ENCODE peak calls at places on chromosomes 1 and 21, in six cellular contexts. U, L, B, Y, J and C are unnamed samples.

GRCh38 chr1:84271452-84272273 is 29.8 kb upstream of the SAMD13 start:
- DNase-seq in U (no peak), J (no peak), Y (peak), L (no peak), B (no peak), C (no peak)

GRCh38 chr21:42237577-42237976 is 18.6 kb downstream of the ABCG1 start:
- DNase-seq in U (peak), J (no peak), L (no peak), B (peak), Y (no peak), C (no peak)

GRCh38 chr1:52423771-52424170 is 19.4 kb downstream of the PRPF38A start:
- DNase-seq in Y (no peak), U (peak), L (no peak), J (no peak), B (peak), C (no peak)

GRCh38 chr21:34844033-34844923 is 175.5 kb downstream of the CLIC6 start:
- DNase-seq in B (no peak), Y (peak), U (no peak), J (no peak), L (peak), C (peak)

GRCh38 chr1:34002810-34003209 is 138.9 kb downstream of the HMGB4 start:
- DNase-seq in B (no peak), L (no peak), J (no peak), Y (no peak), U (no peak), C (no peak)

GRCh38 chr1:85628791-85629531 is 48.4 kb downstream of the CCN1 start:
- DNase-seq in J (no peak), Y (no peak), U (no peak), L (no peak), B (no peak), C (no peak)

GRCh38 chr1:97277891-97278662 is 556.5 kb downstream of the PTBP2 start:
- DNase-seq in U (no peak), L (no peak), B (no peak), Y (no peak), J (peak), C (no peak)

GRCh38 chr1:228919919-228920318 is 184.6 kb downstream of the RHOU start:
- DNase-seq in J (no peak), L (no peak), B (no peak), U (no peak), Y (no peak), C (no peak)

GRCh38 chr1:235918032-235918431 is 51.3 kb upstream of the LYST start:
- DNase-seq in Y (no peak), B (no peak), L (no peak), U (no peak), J (no peak), C (no peak)

GRCh38 chr1:47921935-47922415 is 75.2 kb downstream of the TRABD2B start:
- DNase-seq in Y (no peak), U (no peak), L (no peak), J (no peak), B (no peak), C (no peak)

GRCh38 chr1:184445997-184446396 is 59.2 kb downstream of the C1orf21 start:
- DNase-seq in B (no peak), L (no peak), U (no peak), Y (no peak), J (no peak), C (no peak)

GRCh38 chr1:178275553-178275952 is 181.6 kb downstream of the RASAL2 start:
- DNase-seq in U (no peak), J (no peak), B (no peak), L (no peak), Y (no peak), C (no peak)

GRCh38 chr1:229535226-229535625 is 23.3 kb downstream of the ABCB10 start:
- DNase-seq in J (no peak), U (no peak), Y (no peak), B (no peak), L (no peak), C (no peak)

GRCh38 chr1:6392081-6392879 is 1.3 kb downstream of the ACOT7 start:
- DNase-seq in J (no peak), B (no peak), L (no peak), U (peak), Y (no peak), C (no peak)

GRCh38 chr21:17947546-17947945 is 128.4 kb upstream of the C21orf91 start:
- DNase-seq in Y (no peak), U (no peak), B (no peak), J (no peak), L (no peak), C (no peak)

GRCh38 chr1:29800120-29800519 is 563.8 kb downstream of the PTPRU start:
- DNase-seq in L (no peak), B (no peak), Y (no peak), U (no peak), J (no peak), C (no peak)

GRCh38 chr1:2378956-2379732 is 12.2 kb downstream of the MORN1 start:
- DNase-seq in B (no peak), U (no peak), L (no peak), J (no peak), Y (no peak), C (no peak)

GRCh38 chr1:247448107-247448778 is 9.7 kb downstream of the OR2B11 start:
- DNase-seq in Y (no peak), U (peak), B (no peak), L (peak), J (peak), C (peak)

GRCh38 chr1:247112479-247112781 is 8.3 kb upstream of the ZNF669 start:
- DNase-seq in U (no peak), B (no peak), L (no peak), Y (no peak), J (no peak), C (no peak)

GRCh38 chr1:206714331-206715058 is 29.8 kb downstream of the MAPKAPK2 start:
- DNase-seq in B (peak), Y (no peak), U (no peak), L (no peak), J (peak), C (no peak)

GRCh38 chr1:84634536-84635205 is 55.6 kb downstream of the SSX2IP start:
- DNase-seq in U (no peak), L (no peak), Y (no peak), J (peak), B (no peak), C (no peak)

GRCh38 chr1:95532335-95532734 is 298.3 kb downstream of the RWDD3 start:
- DNase-seq in B (no peak), L (peak), J (no peak), U (no peak), Y (no peak), C (no peak)

GRCh38 chr21:28633803-28634572 is 358.7 kb downstream of the LTN1 start:
- DNase-seq in L (no peak), J (peak), Y (no peak), B (no peak), U (peak), C (no peak)

GRCh38 chr1:53704304-53704703 is 34.7 kb downstream of the GLIS1 start:
- DNase-seq in J (no peak), U (no peak), B (no peak), Y (no peak), L (no peak), C (no peak)

GRCh38 chr1:1582970-1583666 is 8.5 kb upstream of the SSU72 start:
- DNase-seq in U (no peak), B (no peak), Y (no peak), L (no peak), J (no peak), C (no peak)

GRCh38 chr1:5953386-5953785 is 38.8 kb downstream of the NPHP4 start:
- DNase-seq in Y (no peak), L (no peak), U (no peak), J (no peak), B (no peak), C (no peak)

GRCh38 chr1:102970496-102971078 is 137.7 kb downstream of the COL11A1 start:
- DNase-seq in B (no peak), Y (peak), U (peak), J (peak), L (peak), C (no peak)

GRCh38 chr1:3248416-3249141 is 179.6 kb downstream of the PRDM16 start:
- DNase-seq in U (no peak), B (no peak), J (no peak), Y (no peak), L (no peak), C (no peak)